ENCODE peak calls at places on chromosomes 12 and 14, in seven cellular contexts. E is uterus; Q is foreskin melanocyte; P is stimulated activated CD4-positive, alpha-beta T cell treated with anti-CD3 and anti-CD28 coated beads, Interleukin-4, amount 100 ng/mL, for 48 hours; T is DND-41; A is RCC 7860; Y is substantia nigra. M is an unnamed sample.

GRCh38 chr12:53381739-53382630 is 2.0 kb downstream of the SP1 start:
- DNase-seq in E (peak; percentile 65), Q (peak; percentile 51), P (no peak), T (peak; percentile 21), A (peak; percentile 68), Y (peak; percentile 44), M (no peak)

GRCh38 chr12:75878382-75878720 is 153.2 kb downstream of the PHLDA1 start:
- DNase-seq in E (no peak), Q (no peak), P (no peak), T (no peak), A (no peak), Y (no peak), M (no peak)

GRCh38 chr14:52563120-52563519 is 10.5 kb downstream of the GPR137C start:
- DNase-seq in E (no peak), Q (no peak), P (no peak), T (no peak), A (peak; percentile 31), Y (no peak), M (peak; percentile 15)

GRCh38 chr12:13022737-13023370 is 21.3 kb upstream of the FAM234B start:
- DNase-seq in E (no peak), Q (no peak), P (no peak), T (no peak), A (no peak), Y (no peak), M (peak; percentile 93)

GRCh38 chr12:108772247-108772646 is 40.9 kb upstream of the CORO1C start:
- DNase-seq in E (no peak), Q (no peak), P (no peak), T (peak; percentile 10), A (no peak), Y (no peak), M (no peak)

GRCh38 chr14:74636424-74637183 is 24.6 kb upstream of the LTBP2 start:
- DNase-seq in E (no peak), Q (no peak), P (no peak), T (no peak), A (no peak), Y (no peak), M (no peak)

GRCh38 chr12:121304306-121304705 is 7.8 kb upstream of the CAMKK2 start:
- DNase-seq in E (no peak), Q (no peak), P (no peak), T (no peak), A (no peak), Y (no peak), M (no peak)

GRCh38 chr12:131981388-131981787 is 31.6 kb downstream of the EP400 start:
- DNase-seq in E (no peak), Q (no peak), P (no peak), T (no peak), A (no peak), Y (no peak), M (no peak)

GRCh38 chr14:62006116-62006737 is 244.0 kb downstream of the SNAPC1 start:
- DNase-seq in E (no peak), Q (no peak), P (no peak), T (no peak), A (no peak), Y (no peak), M (no peak)

GRCh38 chr12:87678453-87678852 is 350.7 kb downstream of the C12orf50 start:
- DNase-seq in E (no peak), Q (no peak), P (no peak), T (no peak), A (no peak), Y (no peak), M (no peak)

GRCh38 chr12:129101404-129101803 is 248.1 kb downstream of the GLT1D1 start:
- DNase-seq in E (no peak), Q (no peak), P (no peak), T (no peak), A (no peak), Y (no peak), M (no peak)

GRCh38 chr14:70706177-70706576 is 64.5 kb downstream of the TTC9 start:
- DNase-seq in E (no peak), Q (no peak), P (no peak), T (no peak), A (peak; percentile 4), Y (no peak), M (no peak)

GRCh38 chr12:89933911-89934310 is 225.3 kb upstream of the ATP2B1 start:
- DNase-seq in E (no peak), Q (no peak), P (no peak), T (no peak), A (no peak), Y (no peak), M (no peak)

M was measured in NCI-H524 treated with DMSO at 0.1 percent for 48 hours.